ENCODE peak calls at places on chromosomes 1 and 21, in eight cellular contexts. F is EL, T is RWPE1, Y is mucosa of gallbladder, G is NCI-H2081, B is Daoy, O is NCI-H1436, V is activated T-cell treated with anti-CD3 and anti-CD28 coated beads for 1 hour. I is an unnamed sample.

GRCh38 chr1:180524915-180525695 is 22.7 kb upstream of the ACBD6 start:
- DNase-seq in O (no peak), Y (no peak), V (no peak), T (no peak), G (no peak), B (no peak), F (no peak), I (no peak)

GRCh38 chr1:196667131-196667530 is 15.3 kb downstream of the CFH start:
- DNase-seq in F (no peak), Y (no peak), G (no peak), V (no peak), O (no peak), T (no peak), B (no peak), I (peak; percentile 37)

GRCh38 chr21:32547018-32547417 is 38.3 kb downstream of the TCP10L start:
- DNase-seq in B (no peak), Y (no peak), O (no peak), G (no peak), T (no peak), V (no peak), F (no peak), I (no peak)

GRCh38 chr1:106526650-106527049 is 529.8 kb upstream of the PRMT6 start:
- DNase-seq in T (peak; percentile 25), B (peak; percentile 21), G (no peak), Y (no peak), F (peak; percentile 60), O (no peak), V (no peak), I (peak; percentile 49)

GRCh38 chr1:193663965-193664364 is 477.6 kb upstream of the B3GALT2 start:
- DNase-seq in O (no peak), Y (no peak), B (no peak), F (no peak), G (no peak), V (no peak), T (no peak), I (no peak)

GRCh38 chr1:169102567-169102966 is 3.9 kb upstream of the ATP1B1 start:
- DNase-seq in O (no peak), G (no peak), B (peak; percentile 80), V (no peak), F (peak; percentile 76), Y (no peak), T (peak; percentile 48), I (peak; percentile 48)

GRCh38 chr1:245378352-245379144 is 223.8 kb downstream of the KIF26B start:
- DNase-seq in O (no peak), B (peak; percentile 62), V (no peak), F (peak; percentile 6), Y (no peak), G (no peak), T (no peak), I (no peak)

GRCh38 chr21:44761747-44762208 is 39.8 kb downstream of the UBE2G2 start:
- DNase-seq in G (no peak), B (no peak), T (no peak), V (no peak), Y (no peak), O (peak; percentile 42), F (no peak), I (no peak)

GRCh38 chr1:39250460-39251240 is 46.2 kb downstream of the MACF1 start:
- DNase-seq in O (no peak), G (no peak), Y (no peak), V (no peak), T (no peak), B (peak; percentile 25), F (peak; percentile 41), I (no peak)

GRCh38 chr21:29639366-29640232 is 300.2 kb downstream of the GRIK1 start:
- DNase-seq in B (no peak), T (no peak), G (no peak), F (no peak), O (no peak), V (no peak), Y (no peak), I (no peak)

GRCh38 chr21:46390603-46391545 is 66.9 kb downstream of the PCNT start:
- DNase-seq in O (no peak), Y (no peak), T (no peak), V (no peak), F (no peak), G (no peak), B (no peak), I (no peak)

GRCh38 chr21:27300770-27301169 is 333.9 kb upstream of the ADAMTS5 start:
- DNase-seq in B (no peak), O (no peak), F (peak; percentile 62), G (no peak), Y (no peak), T (no peak), V (no peak), I (no peak)

GRCh38 chr1:53944469-53945182 is 873 bp downstream of the IFT25 start:
- DNase-seq in F (peak; percentile 24), G (no peak), Y (no peak), B (peak; percentile 19), V (no peak), T (no peak), O (no peak), I (peak; percentile 22)

GRCh38 chr1:21680918-21681317 is 11.8 kb upstream of the RAP1GAP start:
- DNase-seq in B (no peak), F (peak; percentile 45), T (no peak), V (no peak), Y (no peak), O (no peak), G (no peak), I (peak; percentile 21)

GRCh38 chr1:192732787-192733186 is 76.1 kb upstream of the RGS2 start:
- DNase-seq in T (no peak), V (no peak), B (peak; percentile 26), F (peak; percentile 11), O (no peak), G (no peak), Y (no peak), I (peak; percentile 68)

GRCh38 chr1:44792736-44793502 is 4.9 kb upstream of the BEST4 start:
- DNase-seq in F (no peak), O (no peak), V (no peak), T (no peak), G (no peak), Y (no peak), B (no peak), I (no peak)

GRCh38 chr21:17003763-17004373 is 509.0 kb upstream of the CXADR start:
- DNase-seq in B (no peak), G (no peak), O (no peak), Y (no peak), V (no peak), T (no peak), F (peak; percentile 29), I (no peak)

GRCh38 chr1:207811319-207811718 is 59.5 kb downstream of the CD46 start:
- DNase-seq in G (no peak), T (no peak), B (no peak), V (no peak), O (no peak), F (no peak), Y (peak; percentile 9), I (no peak)

GRCh38 chr1:226617109-226617508 is 68.5 kb downstream of the STUM start:
- DNase-seq in O (no peak), F (no peak), G (no peak), Y (no peak), T (no peak), B (no peak), V (no peak), I (no peak)

GRCh38 chr1:88741413-88741812 is 57.3 kb downstream of the PKN2 start:
- DNase-seq in F (peak; percentile 54), Y (no peak), O (no peak), G (no peak), T (peak; percentile 20), B (no peak), V (no peak), I (peak; percentile 16)